ENCODE peak calls at places on chromosomes 3 and 15, in six cellular contexts. L is stimulated activated CD4-positive, alpha-beta T cell treated with anti-CD3 and anti-CD28 coated beads, Interleukin-12 subunit alpha, Interleukin-12 subunit beta, amount 100 ng/mL, for 4 hours; B is NCI-H774; O is activated CD4-positive, alpha-beta T cell treated with anti-CD3 and anti-CD28 coated beads, Interleukin-2, amount 50 U/mL, for 1 hour; I is endodermal cell; C is hippocampal formation. E is an unnamed sample.

GRCh38 chr3:62667714-62668113 is 207.5 kb downstream of the CADPS start:
- DNase-seq in L (no peak), B (no peak), O (no peak), I (peak; percentile 78), C (no peak), E (no peak)

GRCh38 chr3:134004841-134005240 is 24.9 kb downstream of the SLCO2A1 start:
- DNase-seq in L (no peak), B (no peak), O (no peak), I (no peak), C (no peak), E (no peak)

GRCh38 chr3:195065142-195065863 is 205.7 kb downstream of the XXYLT1 start:
- DNase-seq in L (no peak), B (no peak), O (no peak), I (no peak), C (no peak), E (no peak)

GRCh38 chr15:85897207-85897817 is 102.6 kb upstream of the KLHL25 start:
- DNase-seq in L (no peak), B (no peak), O (no peak), I (no peak), C (no peak), E (no peak)

GRCh38 chr3:184952671-184953070 is 140.7 kb downstream of the VPS8 start:
- DNase-seq in L (no peak), B (no peak), O (no peak), I (no peak), C (no peak), E (no peak)

GRCh38 chr3:56702487-56703315 is 19.6 kb upstream of the TASOR start:
- DNase-seq in L (no peak), B (peak; percentile 6), O (peak; percentile 34), I (peak; percentile 56), C (peak; percentile 77), E (no peak)

GRCh38 chr3:69051796-69052566 is at the start of gene TMF1:
- DNase-seq in L (peak; percentile 96), B (no peak), O (peak; percentile 97), I (peak; percentile 99), C (no peak), E (peak; percentile 96)

GRCh38 chr3:58021072-58021959 is 13.1 kb downstream of the FLNB start:
- DNase-seq in L (no peak), B (no peak), O (no peak), I (peak; percentile 95), C (no peak), E (no peak)

GRCh38 chr3:161107311-161107710 is 2.2 kb upstream of the B3GALNT1 start:
- DNase-seq in L (no peak), B (no peak), O (no peak), I (no peak), C (no peak), E (no peak)

GRCh38 chr3:125651246-125651645 is 55.9 kb upstream of the OSBPL11 start:
- DNase-seq in L (no peak), B (no peak), O (no peak), I (no peak), C (no peak), E (no peak)

GRCh38 chr15:39474657-39475056 is 106.2 kb upstream of the THBS1 start:
- DNase-seq in L (no peak), B (no peak), O (no peak), I (peak; percentile 45), C (no peak), E (no peak)

GRCh38 chr15:85527907-85528306 is 147.5 kb downstream of the AKAP13 start:
- DNase-seq in L (no peak), B (no peak), O (no peak), I (no peak), C (no peak), E (no peak)

GRCh38 chr3:194139085-194139976 is 3.4 kb downstream of the HES1 start:
- DNase-seq in L (no peak), B (no peak), O (no peak), I (peak; percentile 91), C (no peak), E (no peak)

GRCh38 chr15:47811160-47811559 is 93.9 kb downstream of the SEMA6D start:
- DNase-seq in L (no peak), B (no peak), O (no peak), I (no peak), C (no peak), E (no peak)

GRCh38 chr3:6571448-6571847 is 289.5 kb upstream of the GRM7 start:
- DNase-seq in L (no peak), B (no peak), O (no peak), I (no peak), C (no peak), E (no peak)

GRCh38 chr15:23855260-23855659 is 168.2 kb upstream of the NDN start:
- DNase-seq in L (no peak), B (no peak), O (no peak), I (no peak), C (no peak), E (no peak)

GRCh38 chr3:4772171-4772804 is 206.9 kb upstream of the BHLHE40 start:
- DNase-seq in L (no peak), B (no peak), O (no peak), I (no peak), C (peak; percentile 4), E (no peak)

GRCh38 chr3:45170071-45170470 is 23.9 kb upstream of the CDCP1 start:
- DNase-seq in L (no peak), B (no peak), O (no peak), I (no peak), C (peak; percentile 4), E (no peak)

GRCh38 chr15:57130956-57131355 is 212.5 kb downstream of the TCF12 start:
- DNase-seq in L (no peak), B (no peak), O (no peak), I (no peak), C (no peak), E (no peak)

GRCh38 chr3:113783463-113783862 is 36.6 kb downstream of the ATP6V1A start:
- DNase-seq in L (no peak), B (no peak), O (no peak), I (no peak), C (no peak), E (no peak)

GRCh38 chr15:69415381-69415780 is 1.2 kb downstream of the KIF23 start:
- DNase-seq in L (no peak), B (no peak), O (no peak), I (no peak), C (no peak), E (no peak)

GRCh38 chr3:194091141-194091540 is 44.8 kb upstream of the HES1 start:
- DNase-seq in L (no peak), B (no peak), O (no peak), I (no peak), C (no peak), E (no peak)

GRCh38 chr15:43225201-43225949 is 4.6 kb upstream of the EPB42 start:
- DNase-seq in L (peak; percentile 18), B (peak; percentile 59), O (peak; percentile 10), I (peak; percentile 76), C (peak; percentile 30), E (no peak)

GRCh38 chr15:66772967-66773873 is 71.2 kb downstream of the SMAD6 start:
- DNase-seq in L (no peak), B (no peak), O (no peak), I (no peak), C (no peak), E (no peak)

GRCh38 chr15:50148362-50148963 is 29.4 kb upstream of the ATP8B4 start:
- DNase-seq in L (no peak), B (no peak), O (no peak), I (peak; percentile 88), C (no peak), E (no peak)

GRCh38 chr3:79066481-79066880 is 701.3 kb downstream of the ROBO1 start:
- DNase-seq in L (no peak), B (no peak), O (no peak), I (no peak), C (no peak), E (no peak)